ENCODE peak calls at places on chromosomes 16 and 17, in nine cellular contexts. C, Z, R, Q, M, W, K, N and I are unnamed samples.

GRCh38 chr16:70602831-70603230 is 43.5 kb upstream of the IL34 start:
- DNase-seq in C (no peak), K (no peak), R (no peak), W (no peak), Q (no peak), M (no peak), Z (no peak), N (no peak), I (no peak)

GRCh38 chr17:18182190-18182977 is 1.2 kb upstream of the ALKBH5 start:
- DNase-seq in N (no peak), M (no peak), C (peak), W (no peak), Z (no peak), Q (no peak), R (no peak), K (no peak), I (peak)

GRCh38 chr17:81165246-81166032 is at the start of gene PVALEF:
- DNase-seq in Q (no peak), K (no peak), C (peak), M (no peak), W (no peak), Z (no peak), R (peak), N (no peak), I (no peak)

GRCh38 chr16:1707193-1707790 is 1.3 kb downstream of the MAPK8IP3 start:
- DNase-seq in W (no peak), C (peak), K (no peak), N (peak), Z (no peak), M (no peak), R (no peak), Q (no peak), I (no peak)

GRCh38 chr17:69047368-69048263 is 13.1 kb downstream of the ABCA9 start:
- DNase-seq in R (no peak), N (peak), Q (peak), K (no peak), Z (no peak), M (no peak), W (no peak), C (peak), I (peak)

GRCh38 chr17:48693178-48693577 is 29.1 kb downstream of the PRAC1 start:
- DNase-seq in N (no peak), W (no peak), R (no peak), C (no peak), M (no peak), Z (no peak), K (no peak), Q (no peak), I (no peak)

GRCh38 chr16:68636818-68637217 is 8.3 kb upstream of the CDH3 start:
- DNase-seq in Q (no peak), W (no peak), C (peak), M (no peak), R (no peak), K (no peak), Z (no peak), N (no peak), I (no peak)

GRCh38 chr16:78284957-78285434 is 185.5 kb downstream of the WWOX start:
- DNase-seq in K (no peak), R (no peak), Q (no peak), M (no peak), C (no peak), Z (no peak), W (no peak), N (no peak), I (no peak)

GRCh38 chr16:77514500-77515225 is 79.8 kb upstream of the ADAMTS18 start:
- DNase-seq in R (no peak), Q (no peak), N (no peak), M (no peak), Z (no peak), K (no peak), W (no peak), C (no peak), I (no peak)

GRCh38 chr17:8038954-8039610 is at the start of gene ALOX15B:
- DNase-seq in Z (no peak), M (no peak), R (no peak), Q (no peak), W (no peak), C (peak), K (no peak), N (no peak), I (peak)

GRCh38 chr16:88703486-88704309 is 2.5 kb downstream of the RNF166 start:
- DNase-seq in Q (no peak), C (no peak), K (peak), W (peak), R (no peak), N (no peak), M (peak), Z (no peak), I (peak)

GRCh38 chr16:19286827-19287226 is 1.3 kb downstream of the CLEC19A start:
- DNase-seq in M (no peak), R (no peak), Q (no peak), K (no peak), Z (no peak), W (no peak), N (no peak), C (no peak), I (no peak)